ENCODE peak calls at places on chromosomes 16 and 17, in six cellular contexts. One of them, this sample, is unnamed.

GRCh38 chr16:66948034-66948821 is 12.8 kb upstream of the CES3 start:
- DNase-seq in ascending aorta: no peak
- DNase-seq in lower leg skin: no peak
- DNase-seq in cardiac fibroblast: no peak
- DNase-seq in GM13977: no peak
- DNase-seq in upper lobe of right lung: no peak
- DNase-seq in this sample: no peak

GRCh38 chr16:67015317-67015731 is 13.6 kb upstream of the CBFB start:
- DNase-seq in ascending aorta: no peak
- DNase-seq in lower leg skin: no peak
- DNase-seq in cardiac fibroblast: no peak
- DNase-seq in GM13977: no peak
- DNase-seq in upper lobe of right lung: peak
- DNase-seq in this sample: peak

GRCh38 chr17:50843150-50843905 is 7.9 kb downstream of the WFIKKN2 start:
- DNase-seq in ascending aorta: peak
- DNase-seq in lower leg skin: no peak
- DNase-seq in cardiac fibroblast: no peak
- DNase-seq in GM13977: no peak
- DNase-seq in upper lobe of right lung: no peak
- DNase-seq in this sample: no peak

GRCh38 chr16:72241930-72242329 is 70.0 kb upstream of the PMFBP1 start:
- DNase-seq in ascending aorta: no peak
- DNase-seq in lower leg skin: no peak
- DNase-seq in cardiac fibroblast: peak
- DNase-seq in GM13977: peak
- DNase-seq in upper lobe of right lung: no peak
- DNase-seq in this sample: peak

GRCh38 chr16:11547517-11547916 is 39.2 kb downstream of the LITAF start:
- DNase-seq in ascending aorta: no peak
- DNase-seq in lower leg skin: no peak
- DNase-seq in cardiac fibroblast: no peak
- DNase-seq in GM13977: no peak
- DNase-seq in upper lobe of right lung: no peak
- DNase-seq in this sample: no peak

GRCh38 chr17:28334176-28334575 is 1.1 kb downstream of the IFT20 start:
- DNase-seq in ascending aorta: no peak
- DNase-seq in lower leg skin: no peak
- DNase-seq in cardiac fibroblast: peak
- DNase-seq in GM13977: no peak
- DNase-seq in upper lobe of right lung: no peak
- DNase-seq in this sample: no peak

GRCh38 chr17:52470553-52470952 is 312.0 kb upstream of the CA10 start:
- DNase-seq in ascending aorta: no peak
- DNase-seq in lower leg skin: no peak
- DNase-seq in cardiac fibroblast: no peak
- DNase-seq in GM13977: no peak
- DNase-seq in upper lobe of right lung: no peak
- DNase-seq in this sample: no peak

GRCh38 chr16:57960826-57961472 is 10.0 kb downstream of the CNGB1 start:
- DNase-seq in ascending aorta: no peak
- DNase-seq in lower leg skin: no peak
- DNase-seq in cardiac fibroblast: no peak
- DNase-seq in GM13977: no peak
- DNase-seq in upper lobe of right lung: peak
- DNase-seq in this sample: no peak

GRCh38 chr17:45326566-45326965 is 9.7 kb upstream of the MAP3K14 start:
- DNase-seq in ascending aorta: no peak
- DNase-seq in lower leg skin: no peak
- DNase-seq in cardiac fibroblast: no peak
- DNase-seq in GM13977: no peak
- DNase-seq in upper lobe of right lung: peak
- DNase-seq in this sample: no peak

GRCh38 chr17:4143563-4144410 is 790 bp downstream of the CYB5D2 start:
- DNase-seq in ascending aorta: peak
- DNase-seq in lower leg skin: peak
- DNase-seq in cardiac fibroblast: peak
- DNase-seq in GM13977: peak
- DNase-seq in upper lobe of right lung: peak
- DNase-seq in this sample: peak

GRCh38 chr17:7922499-7923289 is 6.6 kb upstream of the RNF227 start:
- DNase-seq in ascending aorta: peak
- DNase-seq in lower leg skin: peak
- DNase-seq in cardiac fibroblast: peak
- DNase-seq in GM13977: peak
- DNase-seq in upper lobe of right lung: peak
- DNase-seq in this sample: no peak

GRCh38 chr17:37605813-37606505 is 3.3 kb downstream of the SYNRG start:
- DNase-seq in ascending aorta: no peak
- DNase-seq in lower leg skin: no peak
- DNase-seq in cardiac fibroblast: no peak
- DNase-seq in GM13977: peak
- DNase-seq in upper lobe of right lung: no peak
- DNase-seq in this sample: no peak

DNA sequence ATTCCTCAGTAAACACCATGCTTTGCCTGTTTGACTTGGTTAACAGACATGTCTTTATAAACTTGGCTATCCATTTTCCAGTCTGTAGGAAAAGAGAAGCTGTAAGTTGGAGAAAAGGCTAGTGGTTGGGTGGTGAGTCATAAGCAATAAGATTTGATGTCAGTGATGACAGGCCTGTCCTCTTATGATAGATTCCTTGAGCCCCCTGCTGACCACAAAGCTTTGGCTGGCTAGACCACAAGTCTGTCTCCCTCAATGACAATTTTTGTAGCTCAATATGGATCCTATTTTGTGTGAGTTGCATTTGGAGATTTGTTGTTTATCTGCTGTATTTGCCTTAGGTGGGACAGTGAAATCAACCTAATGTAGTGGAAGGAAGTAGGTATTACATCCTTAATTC is 67.6 kb downstream of the SIAH1 start:
- DNase-seq in ascending aorta: no peak
- DNase-seq in lower leg skin: no peak
- DNase-seq in cardiac fibroblast: peak
- DNase-seq in GM13977: no peak
- DNase-seq in upper lobe of right lung: no peak
- DNase-seq in this sample: peak
- TF ChIP-seq CTCF in ascending aorta: no peak
- TF ChIP-seq CTCF in lower leg skin: no peak
- TF ChIP-seq CTCF in cardiac fibroblast: no peak
- TF ChIP-seq CTCF in GM13977: no peak
- TF ChIP-seq CTCF in upper lobe of right lung: no peak
- TF ChIP-seq CTCF in this sample: no peak

GRCh38 chr16:81585785-81586184 is 141.2 kb downstream of the CMIP start:
- DNase-seq in ascending aorta: no peak
- DNase-seq in lower leg skin: no peak
- DNase-seq in cardiac fibroblast: peak
- DNase-seq in GM13977: no peak
- DNase-seq in upper lobe of right lung: no peak
- DNase-seq in this sample: peak
- TF ChIP-seq CTCF in ascending aorta: no peak
- TF ChIP-seq CTCF in lower leg skin: no peak
- TF ChIP-seq CTCF in cardiac fibroblast: peak
- TF ChIP-seq CTCF in GM13977: no peak
- TF ChIP-seq CTCF in upper lobe of right lung: no peak
- TF ChIP-seq CTCF in this sample: no peak

DNA sequence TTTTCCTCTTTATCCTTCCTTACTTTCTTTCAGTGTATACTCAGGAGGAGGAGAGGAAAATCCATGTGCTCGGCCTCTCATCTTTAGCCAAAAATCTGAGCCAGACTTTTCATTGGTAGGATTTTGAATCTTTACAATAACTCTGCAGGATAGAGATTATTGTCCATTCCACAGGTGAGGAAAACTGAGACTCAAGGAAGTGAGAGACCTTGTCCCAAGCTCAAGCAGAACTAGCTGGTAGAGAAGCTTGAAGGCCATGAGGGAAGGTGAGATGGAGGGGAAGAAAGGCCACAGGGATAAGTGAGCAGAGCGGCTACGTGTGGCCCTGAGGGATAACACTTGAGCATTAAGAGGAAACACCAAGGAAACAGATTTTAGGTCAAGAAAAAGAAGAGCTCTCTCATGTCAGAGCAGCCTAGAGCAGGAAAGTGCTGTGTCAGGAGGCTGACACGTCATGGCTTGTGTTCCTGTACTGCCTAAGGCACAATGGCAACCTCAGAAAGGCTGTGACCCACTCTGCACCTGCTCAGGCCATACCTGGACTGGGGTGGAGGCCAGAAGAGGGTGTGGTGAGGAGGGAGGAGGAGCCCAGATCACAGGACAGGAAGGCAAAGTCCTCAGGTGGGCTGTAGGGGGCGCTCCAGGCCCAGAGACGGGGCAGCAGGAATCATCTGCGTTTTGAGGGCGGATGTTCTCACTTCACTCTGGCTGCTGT is 11.9 kb downstream of the MT4 start:
- DNase-seq in ascending aorta: peak
- DNase-seq in lower leg skin: peak
- DNase-seq in cardiac fibroblast: peak
- DNase-seq in GM13977: peak
- DNase-seq in upper lobe of right lung: peak
- DNase-seq in this sample: peak
- TF ChIP-seq CTCF in ascending aorta: peak
- TF ChIP-seq CTCF in lower leg skin: no peak
- TF ChIP-seq CTCF in cardiac fibroblast: peak
- TF ChIP-seq CTCF in GM13977: peak
- TF ChIP-seq CTCF in upper lobe of right lung: peak
- TF ChIP-seq CTCF in this sample: peak

GRCh38 chr17:9991351-9991750 is 86.3 kb upstream of the RCVRN start:
- DNase-seq in ascending aorta: no peak
- DNase-seq in lower leg skin: no peak
- DNase-seq in cardiac fibroblast: no peak
- DNase-seq in GM13977: no peak
- DNase-seq in upper lobe of right lung: no peak
- DNase-seq in this sample: no peak

GRCh38 chr17:9986754-9987382 is 81.8 kb upstream of the RCVRN start:
- DNase-seq in ascending aorta: no peak
- DNase-seq in lower leg skin: no peak
- DNase-seq in cardiac fibroblast: no peak
- DNase-seq in GM13977: no peak
- DNase-seq in upper lobe of right lung: no peak
- DNase-seq in this sample: no peak

GRCh38 chr17:9985622-9986021 is 80.6 kb upstream of the RCVRN start:
- DNase-seq in ascending aorta: no peak
- DNase-seq in lower leg skin: no peak
- DNase-seq in cardiac fibroblast: no peak
- DNase-seq in GM13977: no peak
- DNase-seq in upper lobe of right lung: no peak
- DNase-seq in this sample: no peak

GRCh38 chr17:9984768-9985167 is 79.7 kb upstream of the RCVRN start:
- DNase-seq in ascending aorta: no peak
- DNase-seq in lower leg skin: no peak
- DNase-seq in cardiac fibroblast: no peak
- DNase-seq in GM13977: no peak
- DNase-seq in upper lobe of right lung: no peak
- DNase-seq in this sample: no peak

DNA sequence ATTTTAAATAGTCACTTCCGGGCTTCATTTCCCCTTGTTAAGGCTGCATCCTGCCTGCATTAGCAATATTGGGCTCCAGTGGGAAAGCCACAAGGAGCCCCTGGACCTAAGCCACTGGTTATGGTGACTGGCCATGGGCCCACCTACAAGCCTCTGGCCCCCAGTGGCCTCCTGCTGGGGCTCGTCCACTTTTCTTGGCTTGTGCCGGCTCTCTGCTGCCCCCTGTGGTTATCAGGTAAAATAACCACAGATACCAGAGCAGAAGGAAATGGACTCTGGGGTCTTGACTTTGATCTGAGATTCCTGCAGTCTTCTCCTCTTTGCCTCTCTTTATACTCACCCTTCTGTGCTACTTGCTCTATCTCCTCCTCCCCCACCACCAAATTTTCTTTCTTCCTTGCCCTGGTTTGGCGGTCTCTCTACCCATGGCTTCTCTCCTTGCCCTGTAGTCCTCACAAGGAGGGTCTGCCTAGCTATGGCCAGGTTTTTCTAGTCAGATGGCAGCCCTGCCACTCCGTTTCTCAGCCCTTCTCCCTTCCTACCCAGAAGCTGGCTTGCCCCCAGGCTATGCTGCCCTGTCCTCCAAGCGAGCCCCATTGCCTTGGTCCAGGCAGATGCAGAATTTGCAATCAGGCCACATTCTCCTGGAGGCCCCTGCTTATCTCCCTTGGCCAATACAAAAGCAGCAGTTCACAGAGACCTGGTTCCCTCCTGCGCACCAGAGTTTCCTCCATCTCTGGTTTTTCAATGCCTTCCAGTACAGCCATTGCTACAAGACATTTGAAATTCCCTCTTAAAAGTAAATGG is 82.9 kb upstream of the RCVRN start:
- DNase-seq in ascending aorta: no peak
- DNase-seq in lower leg skin: no peak
- DNase-seq in cardiac fibroblast: peak
- DNase-seq in GM13977: peak
- DNase-seq in upper lobe of right lung: no peak
- DNase-seq in this sample: peak
- TF ChIP-seq CTCF in ascending aorta: peak
- TF ChIP-seq CTCF in lower leg skin: no peak
- TF ChIP-seq CTCF in cardiac fibroblast: peak
- TF ChIP-seq CTCF in GM13977: peak
- TF ChIP-seq CTCF in upper lobe of right lung: peak
- TF ChIP-seq CTCF in this sample: peak

DNA sequence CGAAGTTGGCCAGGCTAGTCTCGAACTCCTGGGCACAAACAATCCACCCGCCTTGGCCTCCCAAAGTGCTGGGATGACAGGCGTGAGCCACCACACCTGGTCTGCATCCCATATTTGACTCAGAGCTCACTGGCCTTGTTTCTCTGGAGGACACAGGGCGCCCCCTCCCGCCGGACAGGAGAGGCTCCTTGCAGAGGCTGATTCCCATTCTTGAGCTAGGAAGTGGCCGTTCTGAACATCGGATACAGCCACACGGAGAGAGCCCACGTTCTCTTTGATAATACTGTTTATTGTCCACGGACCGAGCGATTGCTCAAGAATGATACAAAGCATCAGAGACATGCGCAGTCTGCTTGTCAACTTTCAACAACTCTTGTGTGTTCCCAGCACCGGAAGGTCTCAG is 12.1 kb upstream of the USP36 start:
- DNase-seq in ascending aorta: no peak
- DNase-seq in lower leg skin: no peak
- DNase-seq in cardiac fibroblast: peak
- DNase-seq in GM13977: no peak
- DNase-seq in upper lobe of right lung: no peak
- DNase-seq in this sample: no peak
- TF ChIP-seq CTCF in ascending aorta: no peak
- TF ChIP-seq CTCF in lower leg skin: no peak
- TF ChIP-seq CTCF in cardiac fibroblast: peak
- TF ChIP-seq CTCF in GM13977: peak
- TF ChIP-seq CTCF in upper lobe of right lung: peak
- TF ChIP-seq CTCF in this sample: no peak